ENCODE peak calls at places on chromosomes 5 and 9, in four cellular contexts. One of them, this sample, is unnamed. For H3K36me3, the result is how much of the 10 kb centered on the place peaks cover.

GRCh38 chr5:97600486-97600885 is 417.4 kb upstream of the RIOK2 start:
- DNase-seq in small intestine: no peak
- DNase-seq in uterus: no peak
- DNase-seq in fibroblast of lung: no peak
- DNase-seq in this sample: no peak

GRCh38 chr5:157167219-157167621 is 1.2 kb upstream of the GARIN3 start:
- DNase-seq in small intestine: no peak
- DNase-seq in uterus: no peak
- DNase-seq in fibroblast of lung: no peak
- DNase-seq in this sample: no peak

GRCh38 chr9:91099471-91099870 is 262.2 kb downstream of the AUH start:
- DNase-seq in fibroblast of lung: no peak
- DNase-seq in uterus: no peak
- DNase-seq in small intestine: no peak
- DNase-seq in this sample: no peak

GRCh38 chr9:124369236-124369797 is 45.9 kb downstream of the PSMB7 start:
- DNase-seq in uterus: no peak
- DNase-seq in small intestine: no peak
- DNase-seq in fibroblast of lung: no peak
- DNase-seq in this sample: no peak

GRCh38 chr9:98275159-98275558 is 19.7 kb upstream of the TBC1D2 start:
- DNase-seq in small intestine: no peak
- DNase-seq in fibroblast of lung: no peak
- DNase-seq in uterus: no peak
- DNase-seq in this sample: no peak

GRCh38 chr5:69248019-69248418 is 13.3 kb downstream of the CDK7 start:
- DNase-seq in small intestine: no peak
- DNase-seq in uterus: no peak
- DNase-seq in fibroblast of lung: no peak
- DNase-seq in this sample: no peak

GRCh38 chr9:3708751-3709150 is 182.9 kb upstream of the RFX3 start:
- DNase-seq in small intestine: no peak
- DNase-seq in fibroblast of lung: peak
- DNase-seq in uterus: no peak
- DNase-seq in this sample: no peak

GRCh38 chr5:163248856-163249255 is 188.5 kb upstream of the CCNG1 start:
- DNase-seq in small intestine: no peak
- DNase-seq in uterus: no peak
- DNase-seq in fibroblast of lung: no peak
- DNase-seq in this sample: no peak

GRCh38 chr9:87567566-87567965 is 69.9 kb downstream of the DAPK1 start:
- DNase-seq in fibroblast of lung: peak
- DNase-seq in small intestine: no peak
- DNase-seq in uterus: no peak
- DNase-seq in this sample: no peak

GRCh38 chr5:116524051-116524450 is 50.6 kb downstream of the SEMA6A start:
- DNase-seq in small intestine: no peak
- DNase-seq in uterus: no peak
- DNase-seq in fibroblast of lung: no peak
- DNase-seq in this sample: no peak

GRCh38 chr5:179378441-179379271 is 33.4 kb upstream of the ADAMTS2 start:
- DNase-seq in uterus: no peak
- DNase-seq in fibroblast of lung: peak
- DNase-seq in small intestine: no peak
- DNase-seq in this sample: no peak

GRCh38 chr5:95537501-95537900 is 17.3 kb downstream of the SKIC3 start:
- DNase-seq in fibroblast of lung: no peak
- DNase-seq in uterus: no peak
- DNase-seq in small intestine: no peak
- DNase-seq in this sample: no peak

GRCh38 chr9:81590688-81591087 is 98.7 kb downstream of the TLE1 start:
- DNase-seq in fibroblast of lung: no peak
- DNase-seq in small intestine: no peak
- DNase-seq in uterus: no peak
- DNase-seq in this sample: no peak
- H3K36me3 ChIP-seq in fibroblast of lung: under half
- H3K36me3 ChIP-seq in small intestine: under half
- H3K36me3 ChIP-seq in uterus: under half
- H3K36me3 ChIP-seq in this sample: under half

DNA sequence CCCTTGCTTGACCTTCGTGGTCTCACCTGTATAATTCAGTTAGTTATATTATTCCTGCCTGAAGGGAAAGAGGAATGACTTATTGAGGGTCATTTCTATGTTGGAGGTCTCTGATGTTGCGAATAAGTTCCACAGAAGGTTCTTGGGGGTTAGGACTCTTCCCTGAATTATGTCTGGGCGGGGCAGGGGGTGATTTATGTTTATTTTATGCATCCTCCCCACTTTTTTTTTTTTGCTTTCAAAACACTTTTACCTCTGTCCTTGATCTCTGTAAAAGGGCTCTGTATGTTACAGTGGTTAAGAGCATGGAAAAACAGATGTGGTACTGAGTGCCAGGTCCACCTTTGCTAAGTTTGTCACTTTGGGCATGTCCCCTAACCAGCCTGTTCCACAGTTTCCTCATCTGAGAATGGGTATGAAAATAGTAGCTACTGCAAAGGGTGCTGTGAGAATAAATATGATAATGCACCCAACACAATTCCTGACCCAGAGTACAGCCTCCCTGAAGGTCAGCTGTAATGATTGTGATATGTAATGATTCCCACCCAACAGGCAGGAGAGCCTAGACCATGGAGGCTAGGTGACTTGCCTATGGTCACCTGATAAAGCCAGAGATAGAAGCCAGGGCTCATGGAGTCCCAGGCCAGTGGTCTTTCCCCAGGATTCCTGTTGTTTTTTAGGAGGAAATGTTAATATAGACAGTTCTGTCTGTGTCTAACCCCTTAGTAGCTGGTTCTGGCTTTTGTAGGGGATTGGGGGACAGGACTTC is 54.8 kb downstream of the SLC22A5 start:
- DNase-seq in fibroblast of lung: no peak
- DNase-seq in uterus: no peak
- DNase-seq in small intestine: no peak
- DNase-seq in this sample: no peak
- H3K36me3 ChIP-seq in fibroblast of lung: under half
- H3K36me3 ChIP-seq in uterus: under half
- H3K36me3 ChIP-seq in small intestine: under half
- H3K36me3 ChIP-seq in this sample: under half

DNA sequence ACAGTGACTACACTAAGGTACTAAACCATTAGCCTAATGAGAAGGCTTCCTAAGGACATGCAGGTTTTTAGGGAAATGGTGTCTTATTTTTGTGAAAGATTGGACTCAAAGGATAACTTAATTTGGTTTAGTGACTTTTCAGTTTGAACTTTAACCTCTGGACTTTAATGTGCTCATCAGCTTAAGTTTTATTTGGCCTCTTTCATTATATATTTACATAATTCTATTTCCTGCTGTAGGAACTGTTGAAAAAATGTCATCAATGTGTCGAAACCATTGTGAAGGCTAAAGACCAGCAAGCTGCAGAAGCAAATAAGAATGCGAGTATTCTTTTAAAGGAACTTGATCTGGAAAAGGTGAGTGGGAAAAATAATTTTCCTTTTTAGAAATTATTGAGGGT is 34.3 kb upstream of the EIF4EBP3 start:
- DNase-seq in fibroblast of lung: no peak
- DNase-seq in uterus: no peak
- DNase-seq in small intestine: no peak
- DNase-seq in this sample: no peak
- H3K36me3 ChIP-seq in fibroblast of lung: under half
- H3K36me3 ChIP-seq in uterus: under half
- H3K36me3 ChIP-seq in small intestine: under half
- H3K36me3 ChIP-seq in this sample: half or more

GRCh38 chr5:177332031-177332895 is 19.2 kb downstream of the LMAN2 start:
- DNase-seq in small intestine: no peak
- DNase-seq in fibroblast of lung: no peak
- DNase-seq in uterus: no peak
- DNase-seq in this sample: no peak
- H3K36me3 ChIP-seq in small intestine: under half
- H3K36me3 ChIP-seq in fibroblast of lung: under half
- H3K36me3 ChIP-seq in uterus: under half
- H3K36me3 ChIP-seq in this sample: under half